ENCODE peak calls at places on chromosomes 1 and 21, in seven cellular contexts. Y is NCI-H1694 treated with DMSO at 0.1 percent for 48 hours; E is iPS-NIHi11; K is substantia nigra; T is activated CD8-positive, alpha-beta T cell treated with anti-CD3 and anti-CD28 coated beads, Interleukin-2, amount 10 ng/mL, durations not matched to agents 7 days and 5 days; U is stimulated activated CD8-positive, alpha-beta memory T cell treated with anti-CD3 and anti-CD28 coated beads, Interleukin-7, amount 100 ng/mL, for 1 hour; C is skeletal muscle cell. M is an unnamed sample.
A peak's percentile ranks its signal among the peaks of the same experiment; 100 is the strongest.

GRCh38 chr1:36400825-36401601 is 3.3 kb upstream of the LSM10 start:
- DNase-seq in Y (no peak), E (peak; percentile 68), K (peak; percentile 40), T (peak; percentile 63), U (no peak), C (no peak), M (peak; percentile 88)

GRCh38 chr1:168236836-168237611 is 11.2 kb downstream of the SFT2D2 start:
- DNase-seq in Y (no peak), E (no peak), K (no peak), T (no peak), U (no peak), C (no peak), M (no peak)

GRCh38 chr1:156160000-156160743 is 6.8 kb downstream of the SEMA4A start:
- DNase-seq in Y (no peak), E (no peak), K (no peak), T (no peak), U (no peak), C (no peak), M (no peak)

GRCh38 chr1:20988943-20989342 is 187.8 kb downstream of the EIF4G3 start:
- DNase-seq in Y (no peak), E (no peak), K (no peak), T (no peak), U (no peak), C (no peak), M (no peak)

GRCh38 chr1:21175670-21176581 is 771 bp downstream of the EIF4G3 start:
- DNase-seq in Y (peak; percentile 21), E (peak; percentile 53), K (peak; percentile 31), T (peak; percentile 45), U (peak; percentile 6), C (no peak), M (no peak)

GRCh38 chr1:223556414-223557124 is 108.9 kb downstream of the CAPN8 start:
- DNase-seq in Y (peak; percentile 42), E (peak; percentile 81), K (no peak), T (peak; percentile 57), U (no peak), C (no peak), M (no peak)

GRCh38 chr21:15441060-15441493 is 288.7 kb upstream of the USP25 start:
- DNase-seq in Y (no peak), E (peak; percentile 27), K (no peak), T (no peak), U (no peak), C (no peak), M (peak; percentile 48)

GRCh38 chr1:91015794-91016550 is 5.9 kb downstream of the ZNF644 start:
- DNase-seq in Y (no peak), E (no peak), K (no peak), T (no peak), U (no peak), C (peak; percentile 4), M (no peak)

GRCh38 chr21:20301395-20301794 is 696.8 kb upstream of the NCAM2 start:
- DNase-seq in Y (no peak), E (no peak), K (no peak), T (no peak), U (no peak), C (no peak), M (no peak)

GRCh38 chr1:178417858-178418257 is 78.9 kb downstream of the CLEC20A start:
- DNase-seq in Y (no peak), E (no peak), K (no peak), T (no peak), U (no peak), C (peak; percentile 43), M (no peak)

GRCh38 chr1:6912507-6912906 is 127.3 kb downstream of the CAMTA1 start:
- DNase-seq in Y (no peak), E (no peak), K (no peak), T (no peak), U (no peak), C (no peak), M (no peak)

GRCh38 chr1:12179638-12180121 is 12.9 kb downstream of the TNFRSF1B start:
- DNase-seq in Y (no peak), E (no peak), K (no peak), T (no peak), U (no peak), C (no peak), M (no peak)

GRCh38 chr1:171835891-171836290 is 5.4 kb upstream of the DNM3 start:
- DNase-seq in Y (no peak), E (no peak), K (no peak), T (no peak), U (no peak), C (no peak), M (no peak)

GRCh38 chr1:109763646-109764415 is at the start of gene EPS8L3:
- DNase-seq in Y (no peak), E (no peak), K (no peak), T (no peak), U (no peak), C (no peak), M (no peak)

GRCh38 chr1:151995774-151996173 is 2.1 kb upstream of the S100A10 start:
- DNase-seq in Y (no peak), E (no peak), K (no peak), T (no peak), U (no peak), C (no peak), M (no peak)

GRCh38 chr1:75083223-75083622 is 51.0 kb upstream of the LHX8 start:
- DNase-seq in Y (no peak), E (no peak), K (no peak), T (no peak), U (no peak), C (no peak), M (no peak)

GRCh38 chr1:178189814-178190213 is 95.9 kb downstream of the RASAL2 start:
- DNase-seq in Y (peak; percentile 14), E (peak; percentile 62), K (no peak), T (no peak), U (no peak), C (no peak), M (peak; percentile 40)

GRCh38 chr1:1360511-1361169 is 2.3 kb upstream of the MXRA8 start:
- DNase-seq in Y (no peak), E (peak; percentile 49), K (no peak), T (no peak), U (no peak), C (peak; percentile 68), M (no peak)

GRCh38 chr1:101235696-101236545 is 898 bp upstream of the S1PR1 start:
- DNase-seq in Y (no peak), E (peak; percentile 27), K (peak; percentile 12), T (peak; percentile 69), U (peak; percentile 32), C (no peak), M (no peak)

M was measured in iPS DF 19.7.